ENCODE peak calls at places on chromosomes 5 and 9, in nine cellular contexts. F is pancreas, A is mammary epithelial cell, O is left lung, K is WERI-Rb-1, L is brain microvascular endothelial cell, I is cardiac fibroblast, S is OCI-LY7, V is retinal pigment epithelial cell. M is an unnamed sample.

GRCh38 chr9:77392328-77392727 is 215.0 kb downstream of the VPS13A start:
- DNase-seq in F (no peak), A (no peak), O (no peak), K (no peak), L (no peak), I (no peak), S (no peak), V (no peak), M (no peak)

GRCh38 chr9:76564300-76564699 is 105.3 kb downstream of the GCNT1 start:
- DNase-seq in F (no peak), A (no peak), O (no peak), K (no peak), L (no peak), I (no peak), S (no peak), V (no peak), M (no peak)

GRCh38 chr9:79701651-79702050 is 129.9 kb downstream of the TLE4 start:
- DNase-seq in F (no peak), A (no peak), O (peak), K (no peak), L (no peak), I (peak), S (no peak), V (no peak), M (no peak)

GRCh38 chr9:138072897-138073296 is 195.3 kb downstream of the CACNA1B start:
- DNase-seq in F (peak), A (no peak), O (no peak), K (no peak), L (no peak), I (no peak), S (no peak), V (no peak), M (no peak)

GRCh38 chr5:11363779-11364178 is 540.5 kb downstream of the CTNND2 start:
- DNase-seq in F (no peak), A (no peak), O (no peak), K (no peak), L (no peak), I (no peak), S (no peak), V (no peak), M (peak)

GRCh38 chr9:99184073-99184426 is 37.7 kb downstream of the ALG2 start:
- DNase-seq in F (no peak), A (no peak), O (no peak), K (no peak), L (no peak), I (no peak), S (no peak), V (no peak), M (no peak)

GRCh38 chr5:9197881-9198260 is 348.0 kb downstream of the SEMA5A start:
- DNase-seq in F (no peak), A (no peak), O (no peak), K (no peak), L (peak), I (peak), S (peak), V (no peak), M (peak)

GRCh38 chr5:96093340-96093739 is 131.7 kb upstream of the ELL2 start:
- DNase-seq in F (no peak), A (no peak), O (no peak), K (no peak), L (no peak), I (no peak), S (no peak), V (no peak), M (no peak)

GRCh38 chr5:79619849-79620248 is 7.6 kb downstream of the TENT2 start:
- DNase-seq in F (no peak), A (no peak), O (no peak), K (no peak), L (no peak), I (no peak), S (no peak), V (no peak), M (no peak)

GRCh38 chr9:78021692-78022091 is 9.9 kb downstream of the GNAQ start:
- DNase-seq in F (no peak), A (no peak), O (peak), K (no peak), L (no peak), I (peak), S (no peak), V (no peak), M (peak)

GRCh38 chr5:83265318-83265717 is 188.0 kb downstream of the XRCC4 start:
- DNase-seq in F (no peak), A (peak), O (no peak), K (no peak), L (peak), I (peak), S (no peak), V (no peak), M (peak)

GRCh38 chr9:130549093-130549735 is 30.2 kb upstream of the FUBP3 start:
- DNase-seq in F (no peak), A (no peak), O (no peak), K (no peak), L (no peak), I (peak), S (peak), V (no peak), M (no peak)

GRCh38 chr9:76932778-76933177 is 26.9 kb upstream of the PRUNE2 start:
- DNase-seq in F (no peak), A (no peak), O (no peak), K (no peak), L (no peak), I (peak), S (no peak), V (no peak), M (no peak)

GRCh38 chr5:761854-762685 is 22.5 kb downstream of the ZDHHC11B start:
- DNase-seq in F (peak), A (no peak), O (peak), K (peak), L (no peak), I (no peak), S (no peak), V (no peak), M (no peak)

GRCh38 chr5:1795931-1796330 is 3.7 kb downstream of the MRPL36 start:
- DNase-seq in F (no peak), A (no peak), O (peak), K (no peak), L (no peak), I (no peak), S (no peak), V (no peak), M (no peak)

GRCh38 chr9:108041551-108041950 is 552.0 kb upstream of the KLF4 start:
- DNase-seq in F (no peak), A (peak), O (no peak), K (no peak), L (peak), I (peak), S (no peak), V (no peak), M (peak)

GRCh38 chr5:53397845-53398244 is 82.6 kb upstream of the FST start:
- DNase-seq in F (no peak), A (peak), O (peak), K (no peak), L (peak), I (peak), S (no peak), V (no peak), M (peak)

DNA sequence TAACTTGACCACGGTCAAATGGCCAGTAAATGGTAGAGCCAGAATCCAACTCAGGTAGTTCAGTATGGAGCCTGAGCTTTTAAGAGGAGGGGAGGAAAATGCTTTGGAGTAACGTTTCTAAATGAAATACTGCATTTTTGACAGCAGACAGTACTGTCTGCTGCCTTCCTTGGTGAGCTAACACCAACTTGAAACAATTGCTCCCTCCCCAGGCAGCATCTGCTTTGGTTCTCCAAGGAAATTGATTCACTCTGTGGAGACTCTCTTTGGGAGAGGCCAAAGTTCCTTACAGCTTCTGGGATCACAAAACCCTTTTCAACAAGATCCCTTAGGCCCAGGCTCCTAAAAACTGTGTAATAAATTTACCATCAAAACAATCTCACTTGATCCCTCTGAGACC is 75.2 kb upstream of the SSBP2 start:
- DNase-seq in F (no peak), A (no peak), O (no peak), K (no peak), L (no peak), I (peak), S (no peak), V (no peak), M (no peak)
- TF ChIP-seq CTCF in F (no peak), A (no peak), O (no peak), K (no peak), L (peak), I (peak), S (no peak), V (no peak), M (peak)

DNA sequence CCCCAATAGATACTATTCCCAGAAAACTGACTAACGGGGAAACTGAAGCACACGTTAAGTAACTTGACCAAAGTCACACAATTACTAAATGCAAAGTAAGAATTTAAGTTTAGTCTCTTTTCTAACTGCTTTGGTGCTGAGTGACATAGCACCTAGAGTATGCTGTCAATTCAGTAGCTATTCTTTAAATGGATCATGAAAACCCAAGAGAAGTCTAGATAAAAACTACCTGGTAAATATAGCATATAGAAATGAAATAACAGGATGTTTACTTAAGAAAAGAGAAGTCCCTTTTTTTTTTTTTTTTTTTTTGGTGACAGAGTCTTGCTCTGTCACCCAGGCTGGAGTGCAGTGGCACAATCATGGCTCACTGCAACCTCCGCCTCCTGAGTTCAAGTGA is 129.2 kb downstream of the PDE4D start:
- DNase-seq in F (no peak), A (no peak), O (no peak), K (no peak), L (no peak), I (no peak), S (peak), V (no peak), M (no peak)
- H3K4me3 ChIP-seq in F (no peak), A (no peak), O (no peak), K (no peak), L (no peak), I (no peak), S (no peak), V (no peak), M (no peak)

GRCh38 chr5:10297646-10298204 is 10.0 kb downstream of the CMBL start:
- DNase-seq in F (peak), A (no peak), O (no peak), K (no peak), L (no peak), I (no peak), S (no peak), V (no peak), M (no peak)

GRCh38 chr5:10301842-10302610 is 5.7 kb downstream of the CMBL start:
- DNase-seq in F (peak), A (peak), O (peak), K (no peak), L (no peak), I (no peak), S (no peak), V (peak), M (peak)

GRCh38 chr5:10303201-10303600 is 4.5 kb downstream of the CMBL start:
- DNase-seq in F (no peak), A (no peak), O (peak), K (no peak), L (no peak), I (no peak), S (no peak), V (no peak), M (no peak)

GRCh38 chr5:10301266-10301665 is 6.4 kb downstream of the CMBL start:
- DNase-seq in F (no peak), A (no peak), O (no peak), K (no peak), L (no peak), I (no peak), S (no peak), V (no peak), M (no peak)

DNA sequence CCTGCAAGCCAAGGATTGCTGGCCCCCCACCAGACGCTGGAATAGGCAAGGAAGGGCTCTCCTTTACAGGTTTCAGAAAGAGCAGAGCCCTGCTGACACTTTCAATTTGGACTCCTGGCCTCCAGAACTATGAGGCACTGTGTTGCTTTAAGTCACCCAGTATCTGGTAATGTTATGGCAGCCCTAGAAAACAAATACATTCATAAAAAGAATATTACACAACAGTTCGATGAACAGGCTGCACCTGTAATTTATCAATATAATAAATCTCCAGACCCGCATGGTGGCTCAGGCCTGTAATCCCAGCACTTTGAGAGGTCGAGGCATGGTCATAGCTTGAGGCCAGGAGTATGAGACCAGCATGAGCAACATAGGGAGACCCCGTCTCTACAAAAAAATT is 7.5 kb downstream of the CMBL start:
- DNase-seq in F (no peak), A (no peak), O (no peak), K (no peak), L (no peak), I (no peak), S (no peak), V (no peak), M (no peak)
- TF ChIP-seq CTCF in F (no peak), A (no peak), O (no peak), K (no peak), L (no peak), I (no peak), S (no peak), V (no peak), M (no peak)

DNA sequence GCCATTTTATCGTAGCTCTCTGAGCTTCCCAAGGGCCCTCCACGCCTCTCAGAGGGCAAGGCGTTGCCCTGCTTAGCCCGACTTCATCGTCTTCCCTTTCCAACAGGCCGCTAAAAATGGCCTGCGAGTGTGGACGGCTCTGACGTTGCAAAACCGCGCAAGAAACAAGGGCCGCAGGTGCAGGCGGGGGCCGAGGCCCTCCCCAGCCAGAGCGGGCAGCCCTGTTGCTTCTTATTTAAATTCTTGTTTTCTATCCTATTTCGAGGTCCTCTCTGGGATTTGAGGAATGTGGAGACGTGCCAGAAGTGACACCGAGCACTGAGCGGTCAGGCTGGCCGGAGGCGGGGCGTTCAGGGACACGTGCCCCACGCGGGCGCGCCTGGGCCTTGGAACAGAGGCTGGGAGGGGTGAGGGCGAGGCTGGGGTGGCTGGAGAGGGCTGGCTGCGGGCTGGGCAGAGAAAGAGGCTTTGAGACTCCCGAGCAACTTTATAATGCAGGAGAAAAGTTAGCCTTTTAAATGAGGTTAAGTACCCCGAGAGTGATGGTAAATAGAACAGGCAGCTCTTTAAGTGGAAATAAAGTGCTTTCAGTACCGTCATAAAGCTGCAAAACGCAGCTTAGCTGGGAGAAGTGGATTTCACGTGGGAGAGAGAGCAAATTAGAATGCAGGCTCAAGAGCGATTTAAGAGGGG is 243.6 kb downstream of the AUH start:
- DNase-seq in F (peak), A (no peak), O (peak), K (peak), L (peak), I (peak), S (no peak), V (peak), M (peak)
- H3K4me3 ChIP-seq in F (peak), A (no peak), O (peak), K (peak), L (peak), I (peak), S (no peak), V (peak), M (no peak)

DNA sequence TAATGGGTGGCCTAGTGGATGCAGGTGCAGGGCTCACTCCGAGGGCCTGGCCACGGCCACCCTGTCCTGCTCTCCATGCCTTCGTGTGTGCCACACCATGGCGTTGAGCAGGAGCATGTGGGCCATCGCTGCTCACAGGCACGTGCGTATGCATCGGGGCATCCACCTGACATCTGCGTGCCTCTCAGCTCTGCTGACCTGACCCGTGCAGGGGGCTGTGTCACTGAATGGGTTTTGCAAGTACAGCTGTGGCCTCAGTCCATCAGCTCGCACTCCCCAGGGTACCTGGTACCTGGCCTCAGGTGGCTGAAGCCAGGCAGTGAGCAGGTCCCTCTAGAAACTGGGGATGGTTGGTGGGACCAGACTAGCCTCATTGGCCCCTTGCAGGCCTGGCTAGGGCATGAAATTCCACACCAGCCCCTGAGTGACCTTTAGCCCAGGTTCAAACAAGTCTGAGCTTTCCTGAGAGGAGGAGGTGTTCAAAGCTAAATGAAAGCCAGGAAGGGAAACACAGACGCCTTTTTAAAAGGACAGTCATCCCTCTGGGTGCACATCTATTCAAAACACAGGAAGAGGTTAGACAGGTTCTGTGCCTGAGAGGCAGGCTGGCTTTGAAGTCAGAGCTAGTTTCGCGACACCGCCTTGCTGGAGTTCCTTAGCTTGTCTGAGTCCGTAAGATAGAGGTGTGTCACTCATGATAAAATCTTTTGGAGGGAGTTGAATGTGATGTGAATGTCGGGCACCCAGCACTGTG is 74.0 kb downstream of the MACROH2A1 start:
- DNase-seq in F (no peak), A (peak), O (no peak), K (no peak), L (no peak), I (no peak), S (no peak), V (no peak), M (no peak)
- TF ChIP-seq CTCF in F (no peak), A (no peak), O (no peak), K (no peak), L (no peak), I (no peak), S (no peak), V (no peak), M (no peak)

DNA sequence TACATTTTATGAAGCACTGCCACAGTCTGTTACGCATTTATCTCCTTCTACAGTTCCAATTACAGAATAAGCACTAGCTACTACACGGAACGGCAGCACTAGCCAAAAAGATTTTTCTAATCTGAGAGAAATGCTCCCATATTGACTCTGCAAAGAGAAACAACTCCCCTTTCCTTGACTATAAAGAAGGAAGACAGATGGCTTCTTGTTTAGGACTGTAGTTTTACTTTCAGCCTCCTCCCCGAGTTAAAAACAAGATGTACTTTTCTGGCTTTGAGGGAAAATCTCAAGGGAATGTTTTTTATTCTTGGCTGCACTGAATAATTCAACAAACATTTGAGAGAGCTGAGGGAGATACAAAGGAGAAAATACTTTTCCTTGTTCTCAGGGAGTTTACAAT is 1.9 kb upstream of the SLC44A1 start:
- DNase-seq in F (no peak), A (no peak), O (no peak), K (no peak), L (no peak), I (peak), S (no peak), V (no peak), M (no peak)
- H3K4me3 ChIP-seq in F (no peak), A (no peak), O (no peak), K (peak), L (peak), I (peak), S (no peak), V (no peak), M (no peak)

GRCh38 chr5:77620404-77620803 is 18.1 kb downstream of the OTP start:
- DNase-seq in F (no peak), A (peak), O (no peak), K (no peak), L (no peak), I (no peak), S (peak), V (no peak), M (no peak)
- TF ChIP-seq CTCF in F (no peak), A (peak), O (no peak), K (peak), L (no peak), I (no peak), S (no peak), V (no peak), M (no peak)

DNA sequence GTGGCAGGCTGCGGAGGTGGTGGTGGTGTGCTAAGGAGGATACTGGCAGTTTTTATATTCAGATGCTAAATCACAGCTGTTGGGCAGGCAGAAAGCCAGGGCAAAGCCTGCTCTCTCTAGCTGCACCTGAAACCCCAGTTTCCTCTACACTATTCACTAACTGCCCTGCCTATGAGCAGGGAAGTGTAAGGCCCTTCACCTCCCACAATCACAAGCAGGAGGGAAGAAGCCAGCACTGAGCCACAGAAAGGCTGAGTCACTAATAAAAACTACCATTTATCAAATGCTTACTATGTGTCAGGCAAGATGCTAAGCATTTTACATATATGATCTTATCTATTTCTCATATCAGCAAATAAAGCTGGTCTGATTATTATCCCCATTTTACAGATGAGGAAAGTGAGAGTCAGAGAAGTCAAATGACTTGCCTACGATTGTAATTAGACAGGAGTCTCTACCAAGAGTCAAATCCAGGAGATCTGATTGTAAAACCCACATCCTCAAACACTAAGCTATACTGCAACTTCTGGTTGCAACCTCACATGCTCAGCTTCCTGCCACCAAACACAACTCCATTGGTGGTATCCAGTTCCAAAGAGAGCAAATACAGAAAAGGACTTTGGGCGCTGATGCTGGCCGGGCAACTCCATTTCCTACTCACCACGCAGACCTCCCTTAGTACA is 17.7 kb upstream of the IL6ST start:
- DNase-seq in F (peak), A (peak), O (no peak), K (no peak), L (peak), I (peak), S (no peak), V (no peak), M (peak)
- H3K4me3 ChIP-seq in F (no peak), A (no peak), O (no peak), K (no peak), L (no peak), I (no peak), S (no peak), V (no peak), M (no peak)